ENCODE peak calls at places on chromosomes 2 and 18, in eight cellular contexts. G is MM.1S, Q is HCT116, I is hepatocyte, M is PC-3, O is PC-9, C is OCI-LY7, Y is GM23338. P is an unnamed sample. For H3K79me2, the result is how much of the 10 kb centered on the place peaks cover.

GRCh38 chr2:236012155-236012554 is 156.0 kb downstream of the GBX2 start:
- DNase-seq in G (no peak), M (no peak), O (no peak), Q (no peak), Y (no peak), C (no peak), I (no peak), P (no peak)

GRCh38 chr2:85583667-85584353 is 421 bp upstream of the VAMP5 start:
- DNase-seq in Q (no peak), G (no peak), Y (no peak), M (no peak), I (no peak), O (no peak), C (no peak), P (no peak)

GRCh38 chr18:64663086-64663485 is 514.2 kb upstream of the LINC00305 start:
- DNase-seq in Y (no peak), M (no peak), O (no peak), G (no peak), C (no peak), Q (no peak), I (no peak), P (no peak)

GRCh38 chr2:179263460-179264237 is 983 bp downstream of the SESTD1 start:
- DNase-seq in O (peak), Q (no peak), C (peak), Y (peak), M (peak), I (peak), G (peak), P (peak)

GRCh38 chr2:44731505-44731904 is 210.0 kb upstream of the SIX3 start:
- DNase-seq in Y (no peak), M (no peak), C (no peak), Q (no peak), O (no peak), I (no peak), G (peak), P (no peak)

GRCh38 chr18:63505566-63506335 is 29.0 kb downstream of the SERPINB5 start:
- DNase-seq in C (peak), M (peak), Q (peak), O (peak), G (peak), I (peak), Y (peak), P (peak)

GRCh38 chr2:119426801-119427395 is 4.8 kb upstream of the TMEM37 start:
- DNase-seq in M (no peak), I (peak), Q (no peak), G (no peak), Y (no peak), C (no peak), O (peak), P (no peak)

GRCh38 chr2:7646661-7647060 is 729.4 kb downstream of the RNF144A start:
- DNase-seq in O (no peak), Q (no peak), Y (no peak), G (no peak), C (no peak), M (no peak), I (no peak), P (peak)

GRCh38 chr2:72131371-72131891 is 16.2 kb downstream of the CYP26B1 start:
- DNase-seq in G (no peak), O (no peak), C (no peak), I (no peak), Q (no peak), Y (no peak), M (no peak), P (no peak)

GRCh38 chr2:233399306-233400225 is 45.3 kb downstream of the DGKD start:
- DNase-seq in Y (peak), C (no peak), I (no peak), G (no peak), Q (no peak), M (no peak), O (no peak), P (no peak)

GRCh38 chr2:101883860-101884259 is 107.9 kb upstream of the IL1R2 start:
- DNase-seq in I (peak), Q (peak), Y (peak), G (peak), M (peak), O (peak), C (peak), P (peak)

GRCh38 chr2:10062931-10063365 is 17.3 kb downstream of the CYS1 start:
- DNase-seq in C (no peak), Y (no peak), I (no peak), O (no peak), Q (no peak), G (no peak), M (no peak), P (no peak)

GRCh38 chr2:181682795-181683517 is 2.6 kb upstream of the NEUROD1 start:
- DNase-seq in M (no peak), C (no peak), Q (no peak), Y (peak), O (no peak), G (no peak), I (no peak), P (no peak)

GRCh38 chr2:46029332-46029811 is 267.8 kb upstream of the EPAS1 start:
- DNase-seq in M (peak), I (no peak), C (no peak), Q (no peak), O (peak), Y (no peak), G (no peak), P (peak)

GRCh38 chr18:31487251-31488015 is 10.5 kb upstream of the DSG2 start:
- DNase-seq in I (peak), Y (no peak), G (no peak), M (peak), O (peak), C (no peak), Q (peak), P (peak)

GRCh38 chr2:225429718-225430117 is 30.2 kb downstream of the NYAP2 start:
- DNase-seq in Y (peak), I (peak), M (no peak), C (no peak), G (no peak), O (no peak), Q (no peak), P (peak)

GRCh38 chr2:136651611-136652010 is 113.7 kb upstream of the THSD7B start:
- DNase-seq in C (no peak), Y (no peak), Q (no peak), M (no peak), G (no peak), O (no peak), I (no peak), P (no peak)

GRCh38 chr2:24731923-24732322 is 61.3 kb downstream of the PTRHD1 start:
- DNase-seq in M (no peak), C (no peak), Y (no peak), O (no peak), I (no peak), G (no peak), Q (no peak), P (peak)

GRCh38 chr18:78805840-78806239 is 173.8 kb upstream of the SALL3 start:
- DNase-seq in Q (no peak), C (peak), O (no peak), I (no peak), M (no peak), Y (no peak), G (no peak), P (no peak)

GRCh38 chr2:151860613-151861146 is 32.5 kb upstream of the ARL5A start:
- DNase-seq in M (no peak), G (no peak), Q (no peak), O (no peak), I (no peak), Y (no peak), C (no peak), P (no peak)

GRCh38 chr2:172962824-172963223 is 112.8 kb upstream of the MAP3K20 start:
- DNase-seq in Y (no peak), C (no peak), G (no peak), M (peak), I (no peak), Q (no peak), O (peak), P (peak)

GRCh38 chr2:100845141-100845991 is 25.4 kb downstream of the NPAS2 start:
- DNase-seq in M (no peak), Y (no peak), C (no peak), I (no peak), Q (no peak), G (no peak), O (no peak), P (no peak)

DNA sequence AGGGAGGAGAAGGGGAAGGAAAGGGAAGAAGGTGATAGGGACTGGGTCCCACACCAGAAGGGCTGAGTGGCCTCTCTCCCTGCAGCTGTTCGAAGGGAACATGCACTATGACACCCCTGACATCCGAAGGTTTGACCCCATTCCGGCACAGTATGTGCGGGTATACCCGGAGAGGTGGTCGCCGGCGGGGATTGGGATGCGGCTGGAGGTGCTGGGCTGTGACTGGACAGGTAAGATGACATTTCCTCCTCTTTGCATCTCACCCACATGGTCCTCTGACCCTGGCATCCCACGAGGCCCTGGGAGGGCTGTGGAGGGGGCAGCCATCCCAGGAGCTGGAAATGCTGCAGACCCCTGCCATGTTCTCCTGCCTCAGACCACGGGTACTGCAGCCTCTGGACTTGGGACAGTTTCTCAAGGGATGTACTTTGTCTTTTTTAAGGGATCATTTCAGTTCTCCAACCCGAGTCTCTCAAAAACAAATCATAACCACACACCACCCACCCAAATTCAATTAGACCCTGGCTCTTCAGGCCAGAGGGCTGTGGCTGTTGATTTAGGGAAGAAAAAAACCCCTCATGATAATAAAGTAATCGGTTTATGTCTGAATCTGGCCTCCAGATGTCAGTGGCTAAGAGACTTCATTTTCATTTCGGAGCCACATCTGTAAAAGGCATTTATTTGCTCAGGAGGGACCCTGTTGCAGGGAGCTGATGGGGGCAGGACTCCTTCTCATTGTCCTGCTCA is 63.5 kb downstream of the NRP2 start:
- DNase-seq in G (no peak), I (no peak), O (no peak), Y (no peak), Q (no peak), C (no peak), M (no peak), P (no peak)
- H3K79me2 ChIP-seq in G (under half), I (under half), O (under half), Y (under half), Q (under half), C (under half), M (under half), P (under half)

DNA sequence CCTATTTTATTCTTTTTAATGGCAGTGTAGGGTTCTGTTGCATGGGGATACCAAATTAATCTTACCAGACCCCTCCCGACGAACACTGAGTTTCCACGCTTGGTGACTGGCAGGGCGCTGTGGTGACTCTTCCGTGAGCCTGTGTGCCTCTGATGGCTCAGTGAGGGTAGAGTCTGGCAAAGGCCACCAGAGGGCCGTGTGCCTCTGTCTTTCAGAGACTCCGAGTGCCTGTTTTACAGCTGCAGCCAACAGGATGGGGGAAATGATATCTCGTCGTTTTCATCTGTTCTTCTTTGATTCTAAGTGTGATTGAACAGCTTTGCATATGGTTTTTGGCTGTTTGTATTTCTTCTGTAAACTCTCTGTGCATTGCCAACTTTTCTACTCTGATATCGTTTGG is 99.8 kb downstream of the ZNF236 start:
- DNase-seq in Y (peak), C (peak), Q (peak), G (no peak), M (peak), O (no peak), I (peak), P (peak)
- TF ChIP-seq CTCF in Y (peak), C (peak), Q (peak), G (peak), M (peak), O (peak), I (peak), P (peak)

GRCh38 chr2:161170917-161171594 is 10.8 kb downstream of the TANK start:
- DNase-seq in Y (no peak), O (no peak), G (no peak), Q (no peak), I (no peak), C (peak), M (no peak), P (peak)

GRCh38 chr2:161171595-161171929 is 11.3 kb downstream of the TANK start:
- DNase-seq in C (no peak), M (no peak), Y (no peak), I (no peak), Q (no peak), G (no peak), O (no peak), P (no peak)

GRCh38 chr2:161170377-161170776 is 10.1 kb downstream of the TANK start:
- DNase-seq in C (no peak), I (no peak), Q (no peak), M (peak), Y (no peak), O (no peak), G (no peak), P (no peak)

GRCh38 chr2:161173541-161174194 is 13.4 kb downstream of the TANK start:
- DNase-seq in M (no peak), C (no peak), Q (no peak), I (no peak), Y (no peak), O (no peak), G (no peak), P (no peak)

DNA sequence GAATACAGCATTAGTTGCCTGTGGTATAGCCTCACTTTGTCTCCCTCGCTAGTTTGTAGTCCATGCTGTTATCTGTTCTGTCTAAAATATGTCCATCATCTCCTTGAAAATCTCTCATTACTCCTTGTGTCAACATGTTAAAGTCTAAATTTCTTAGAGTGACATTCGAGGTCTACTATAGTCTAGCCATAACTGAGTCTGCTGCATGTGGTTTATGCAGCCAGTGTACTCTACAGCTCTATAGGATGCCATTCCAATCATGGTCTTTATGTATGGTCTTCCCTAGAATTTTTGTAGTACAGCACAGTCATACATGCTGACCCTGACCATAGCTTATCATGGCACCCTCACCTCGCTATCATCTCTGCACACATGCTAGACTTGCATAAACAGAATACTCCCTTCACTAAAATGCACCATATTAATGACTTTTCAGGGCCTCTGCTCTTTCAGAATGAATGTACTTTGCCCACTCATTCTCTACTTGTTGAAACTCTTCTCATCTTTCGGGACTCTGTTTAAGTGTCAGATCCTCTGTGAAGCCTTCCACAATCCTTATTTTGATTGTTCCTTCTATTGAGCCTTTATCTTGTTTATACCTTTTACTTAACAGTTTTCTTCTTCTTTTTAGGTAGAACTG is 12.8 kb downstream of the TANK start:
- DNase-seq in Q (no peak), O (no peak), I (no peak), M (no peak), G (no peak), C (no peak), Y (no peak), P (no peak)
- H3K79me2 ChIP-seq in Q (half or more), O (under half), I (half or more), M (under half), G (under half), C (under half), Y (under half), P (under half)

GRCh38 chr2:75311993-75312392 is 112.7 kb upstream of the TACR1 start:
- DNase-seq in M (no peak), O (no peak), I (no peak), C (peak), Q (peak), G (peak), Y (peak), P (no peak)
- TF ChIP-seq CTCF in M (peak), O (no peak), I (no peak), C (peak), Q (peak), G (peak), Y (peak), P (no peak)

GRCh38 chr2:68167186-68167585 is 9.5 kb downstream of the PNO1 start:
- DNase-seq in C (no peak), Y (no peak), O (no peak), Q (no peak), I (no peak), G (no peak), M (no peak), P (no peak)
- H3K79me2 ChIP-seq in C (under half), Y (under half), O (under half), Q (half or more), I (under half), G (under half), M (under half), P (under half)

GRCh38 chr2:231727621-231728020 is 19.3 kb downstream of the PTMA start:
- DNase-seq in M (no peak), I (no peak), Q (no peak), Y (no peak), O (no peak), C (no peak), G (no peak), P (no peak)

GRCh38 chr2:231737761-231738160 is 29.4 kb downstream of the PTMA start:
- DNase-seq in C (no peak), O (no peak), I (no peak), Q (no peak), M (no peak), Y (no peak), G (no peak), P (no peak)

DNA sequence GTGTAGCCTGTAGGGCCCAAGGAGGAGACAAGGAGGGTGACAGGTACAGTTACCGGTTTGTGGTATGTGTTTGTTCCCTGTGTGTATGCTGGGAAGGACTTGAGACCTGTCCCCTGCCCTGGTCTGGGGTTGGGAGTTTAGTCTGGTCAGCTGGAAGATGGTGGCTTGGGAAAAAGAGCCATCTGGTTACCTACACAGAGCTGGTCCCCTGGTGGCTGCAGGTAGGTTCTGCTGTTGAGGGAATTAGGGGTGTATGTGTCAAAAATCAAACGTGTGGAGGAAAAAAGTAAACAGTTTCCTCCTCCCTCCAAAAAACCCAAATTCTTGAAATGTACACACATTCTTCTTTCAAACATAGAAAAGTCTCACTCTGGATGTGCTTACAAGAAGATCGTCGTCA is 24.3 kb downstream of the PTMA start:
- DNase-seq in Q (no peak), Y (peak), O (no peak), M (no peak), C (no peak), I (no peak), G (no peak), P (no peak)
- TF ChIP-seq CTCF in Q (peak), Y (peak), O (peak), M (peak), C (peak), I (no peak), G (peak), P (no peak)